ENCODE peak calls at places on chromosomes 6 and 20, in ten cellular contexts. Y is cardiac muscle cell; A is hepatocyte; V is body of pancreas; O is tibial artery; X is NT2/D1; H is adipocyte; W is neuronal stem cell; D is HepG2; G is CD8-positive, alpha-beta memory T cell. F is an unnamed sample.
A peak's percentile ranks its signal among the peaks of the same experiment; 100 is the strongest.

GRCh38 chr20:63536241-63536977 is 767 bp downstream of the PTK6 start:
- DNase-seq in Y (peak; percentile 40), A (no peak), V (no peak), O (no peak), X (no peak), H (no peak), W (peak; percentile 31), D (no peak), G (no peak), F (no peak)

GRCh38 chr6:118871331-118871730 is 22.6 kb upstream of the ASF1A start:
- DNase-seq in Y (no peak), A (no peak), V (no peak), O (no peak), X (no peak), H (no peak), W (no peak), D (no peak), G (no peak), F (no peak)

GRCh38 chr6:122476131-122476530 is 4.5 kb upstream of the SERINC1 start:
- DNase-seq in Y (peak; percentile 28), A (no peak), V (no peak), O (no peak), X (no peak), H (peak; percentile 68), W (no peak), D (peak; percentile 24), G (no peak), F (no peak)

GRCh38 chr6:159443521-159443920 is 249.5 kb downstream of the SOD2 start:
- DNase-seq in Y (no peak), A (no peak), V (no peak), O (no peak), X (no peak), H (no peak), W (no peak), D (no peak), G (no peak), F (no peak)

GRCh38 chr6:167103041-167103816 is 19.7 kb upstream of the CCR6 start:
- DNase-seq in Y (no peak), A (no peak), V (no peak), O (no peak), X (no peak), H (no peak), W (no peak), D (peak; percentile 19), G (no peak), F (no peak)

GRCh38 chr6:131854803-131855202 is 47.0 kb downstream of the ENPP1 start:
- DNase-seq in Y (no peak), A (no peak), V (no peak), O (no peak), X (no peak), H (no peak), W (no peak), D (no peak), G (no peak), F (no peak)

GRCh38 chr6:93088675-93089575 is 330.4 kb downstream of the EPHA7 start:
- DNase-seq in Y (peak; percentile 28), A (peak; percentile 35), V (no peak), O (no peak), X (no peak), H (no peak), W (no peak), D (no peak), G (no peak), F (no peak)

GRCh38 chr6:40299666-40300065 is 287.5 kb downstream of the LRFN2 start:
- DNase-seq in Y (no peak), A (no peak), V (no peak), O (no peak), X (no peak), H (no peak), W (no peak), D (no peak), G (no peak), F (no peak)

GRCh38 chr6:47478233-47479155 is 905 bp downstream of the CD2AP start:
- DNase-seq in Y (peak; percentile 35), A (peak; percentile 38), V (no peak), O (no peak), X (no peak), H (peak; percentile 55), W (no peak), D (peak; percentile 43), G (no peak), F (no peak)

GRCh38 chr6:29568021-29568420 is 8.5 kb upstream of the UBD start:
- DNase-seq in Y (no peak), A (no peak), V (no peak), O (no peak), X (no peak), H (peak; percentile 61), W (no peak), D (no peak), G (no peak), F (no peak)

GRCh38 chr6:15595461-15596173 is 67.2 kb downstream of the DTNBP1 start:
- DNase-seq in Y (peak; percentile 52), A (no peak), V (no peak), O (no peak), X (no peak), H (peak; percentile 64), W (no peak), D (no peak), G (no peak), F (no peak)

GRCh38 chr20:1177680-1178079 is 7.1 kb downstream of the TMEM74B start:
- DNase-seq in Y (peak; percentile 19), A (no peak), V (no peak), O (no peak), X (peak; percentile 38), H (peak; percentile 2), W (no peak), D (peak; percentile 64), G (no peak), F (no peak)

GRCh38 chr20:20366896-20367680 is 816 bp upstream of the INSM1 start:
- DNase-seq in Y (no peak), A (no peak), V (no peak), O (no peak), X (no peak), H (no peak), W (peak; percentile 57), D (no peak), G (no peak), F (no peak)

GRCh38 chr6:4930025-4930692 is 73.7 kb downstream of the RPP40 start:
- DNase-seq in Y (no peak), A (no peak), V (no peak), O (no peak), X (no peak), H (no peak), W (no peak), D (no peak), G (no peak), F (no peak)

GRCh38 chr20:53839423-53840176 is 230.8 kb downstream of the BCAS1 start:
- DNase-seq in Y (no peak), A (no peak), V (peak; percentile 67), O (no peak), X (no peak), H (no peak), W (no peak), D (no peak), G (peak; percentile 39), F (peak; percentile 33)

GRCh38 chr6:156949376-156949775 is 172.2 kb downstream of the ARID1B start:
- DNase-seq in Y (peak; percentile 64), A (peak; percentile 23), V (no peak), O (no peak), X (no peak), H (peak; percentile 73), W (no peak), D (no peak), G (no peak), F (no peak)

GRCh38 chr6:10543488-10543887 is 22.3 kb downstream of the GCNT2 start:
- DNase-seq in Y (no peak), A (no peak), V (no peak), O (no peak), X (no peak), H (no peak), W (no peak), D (no peak), G (no peak), F (no peak)

GRCh38 chr20:25544760-25545159 is 40.6 kb downstream of the NINL start:
- DNase-seq in Y (no peak), A (no peak), V (no peak), O (no peak), X (no peak), H (no peak), W (no peak), D (no peak), G (no peak), F (no peak)

GRCh38 chr6:54647301-54647664 is 199.3 kb upstream of the FAM83B start:
- DNase-seq in Y (no peak), A (no peak), V (no peak), O (no peak), X (no peak), H (no peak), W (no peak), D (no peak), G (no peak), F (no peak)
- H3K9me3 ChIP-seq in Y (no peaks in the 10 kb centered on the region), A (no peaks in the 10 kb centered on the region), V (no peaks in the 10 kb centered on the region), O (no peaks in the 10 kb centered on the region), X (no peaks in the 10 kb centered on the region), H (no peaks in the 10 kb centered on the region), W (no peaks in the 10 kb centered on the region), D (no peaks in the 10 kb centered on the region), G (no peaks in the 10 kb centered on the region), F (no peaks in the 10 kb centered on the region)

GRCh38 chr20:31257364-31257763 is at the start of gene DEFB115:
- DNase-seq in Y (no peak), A (no peak), V (no peak), O (no peak), X (no peak), H (no peak), W (no peak), D (no peak), G (no peak), F (no peak)
- H3K9me3 ChIP-seq in Y (no peaks in the 10 kb centered on the region), A (no peaks in the 10 kb centered on the region), V (no peaks in the 10 kb centered on the region), O (no peaks in the 10 kb centered on the region), X (no peaks in the 10 kb centered on the region), H (no peaks in the 10 kb centered on the region), W (no peaks in the 10 kb centered on the region), D (no peaks in the 10 kb centered on the region), G (no peaks in the 10 kb centered on the region), F (peaks cover 3% of the 10 kb centered on the region)

DNA sequence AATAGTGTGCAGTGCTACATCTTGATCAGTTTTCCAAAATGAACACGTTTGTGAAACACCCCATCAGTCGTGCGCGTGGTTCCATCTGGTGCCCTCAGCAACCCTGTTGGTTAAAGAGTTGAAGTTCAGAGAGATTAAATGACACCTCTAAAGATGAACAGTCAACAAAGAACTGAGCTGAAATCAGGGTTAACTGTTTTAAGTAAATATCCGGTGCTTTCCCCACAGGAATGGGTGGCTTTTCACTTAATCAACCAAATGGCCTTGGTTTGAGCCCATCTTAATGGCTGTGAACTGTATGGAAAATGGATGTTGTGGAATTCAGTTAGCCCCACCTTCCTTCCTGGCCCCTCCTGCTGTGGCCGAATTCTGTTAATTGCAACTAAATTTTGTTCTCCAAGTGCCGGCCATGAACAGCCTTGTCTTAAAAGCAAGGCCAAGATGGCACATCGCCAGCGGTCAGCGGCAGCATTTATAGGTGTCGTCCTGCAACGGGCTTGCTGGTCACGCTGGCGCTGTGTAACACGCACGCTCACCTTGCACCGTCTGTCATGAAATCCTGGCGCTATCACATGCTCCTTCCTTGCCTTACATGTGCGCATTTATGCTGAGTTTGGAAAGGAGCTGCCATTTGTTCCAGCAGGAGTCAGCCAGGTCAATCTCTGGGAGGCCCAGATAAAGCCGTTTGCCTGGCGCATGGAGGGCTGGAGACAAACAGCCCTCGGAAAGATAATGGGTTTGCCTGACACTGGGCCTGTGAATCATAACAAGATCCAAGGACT is 164.5 kb downstream of the ERMARD start:
- DNase-seq in Y (peak; percentile 19), A (no peak), V (no peak), O (no peak), X (no peak), H (no peak), W (no peak), D (no peak), G (no peak), F (no peak)
- H3K9me3 ChIP-seq in Y (no peaks in the 10 kb centered on the region), A (no peaks in the 10 kb centered on the region), V (no peaks in the 10 kb centered on the region), O (no peaks in the 10 kb centered on the region), X (no peaks in the 10 kb centered on the region), H (no peaks in the 10 kb centered on the region), W (no peaks in the 10 kb centered on the region), D (no peaks in the 10 kb centered on the region), G (no peaks in the 10 kb centered on the region), F (no peaks in the 10 kb centered on the region)

GRCh38 chr20:47075263-47075662 is 180.6 kb downstream of the EYA2 start:
- DNase-seq in Y (no peak), A (no peak), V (no peak), O (no peak), X (no peak), H (no peak), W (no peak), D (no peak), G (no peak), F (no peak)
- H3K9me3 ChIP-seq in Y (no peaks in the 10 kb centered on the region), A (peaks cover 4% of the 10 kb centered on the region), V (no peaks in the 10 kb centered on the region), O (peaks cover 7% of the 10 kb centered on the region), X (peaks cover 22% of the 10 kb centered on the region), H (peaks cover 20% of the 10 kb centered on the region), W (no peaks in the 10 kb centered on the region), D (peaks cover 4% of the 10 kb centered on the region), G (no peaks in the 10 kb centered on the region), F (no peaks in the 10 kb centered on the region)